ENCODE peak calls at places on chromosomes 11 and 22, in six cellular contexts. One of them, this sample, is unnamed. For H3K4me1, the result is how much of the 10 kb centered on the place peaks cover.

GRCh38 chr11:118238397-118238796 is 13.6 kb upstream of the JAML start:
- DNase-seq in ovary: no peak
- DNase-seq in stomach: no peak
- DNase-seq in fibroblast of lung: no peak
- DNase-seq in CD4-positive, CD25-positive, alpha-beta regulatory T cell: no peak
- DNase-seq in CD8-positive, alpha-beta T cell: no peak
- DNase-seq in this sample: no peak

GRCh38 chr11:83736689-83737088 is 450.5 kb upstream of the CCDC90B start:
- DNase-seq in CD8-positive, alpha-beta T cell: no peak
- DNase-seq in ovary: no peak
- DNase-seq in CD4-positive, CD25-positive, alpha-beta regulatory T cell: no peak
- DNase-seq in fibroblast of lung: no peak
- DNase-seq in stomach: no peak
- DNase-seq in this sample: no peak

GRCh38 chr11:73382183-73382582 is 6.0 kb downstream of the RELT start:
- DNase-seq in CD4-positive, CD25-positive, alpha-beta regulatory T cell: no peak
- DNase-seq in CD8-positive, alpha-beta T cell: no peak
- DNase-seq in fibroblast of lung: no peak
- DNase-seq in stomach: no peak
- DNase-seq in ovary: no peak
- DNase-seq in this sample: no peak

GRCh38 chr11:129018991-129019390 is 76.3 kb upstream of the TP53AIP1 start:
- DNase-seq in fibroblast of lung: no peak
- DNase-seq in ovary: no peak
- DNase-seq in CD4-positive, CD25-positive, alpha-beta regulatory T cell: no peak
- DNase-seq in CD8-positive, alpha-beta T cell: no peak
- DNase-seq in stomach: no peak
- DNase-seq in this sample: no peak

GRCh38 chr11:129249923-129250322 is 57.8 kb upstream of the ARHGAP32 start:
- DNase-seq in fibroblast of lung: no peak
- DNase-seq in ovary: no peak
- DNase-seq in CD8-positive, alpha-beta T cell: no peak
- DNase-seq in stomach: no peak
- DNase-seq in CD4-positive, CD25-positive, alpha-beta regulatory T cell: no peak
- DNase-seq in this sample: no peak

GRCh38 chr11:12403122-12403994 is 26.0 kb downstream of the PARVA start:
- DNase-seq in ovary: no peak
- DNase-seq in stomach: no peak
- DNase-seq in CD4-positive, CD25-positive, alpha-beta regulatory T cell: no peak
- DNase-seq in fibroblast of lung: no peak
- DNase-seq in CD8-positive, alpha-beta T cell: no peak
- DNase-seq in this sample: no peak

GRCh38 chr22:23302171-23303002 is 122.1 kb downstream of the BCR start:
- DNase-seq in ovary: peak
- DNase-seq in CD4-positive, CD25-positive, alpha-beta regulatory T cell: no peak
- DNase-seq in CD8-positive, alpha-beta T cell: no peak
- DNase-seq in fibroblast of lung: no peak
- DNase-seq in stomach: no peak
- DNase-seq in this sample: no peak

GRCh38 chr11:31823372-31824371 is 12.6 kb upstream of the PAX6 start:
- DNase-seq in fibroblast of lung: no peak
- DNase-seq in CD4-positive, CD25-positive, alpha-beta regulatory T cell: no peak
- DNase-seq in ovary: no peak
- DNase-seq in CD8-positive, alpha-beta T cell: no peak
- DNase-seq in stomach: no peak
- DNase-seq in this sample: no peak

GRCh38 chr11:59172345-59173079 is 580 bp downstream of the DTX4 start:
- DNase-seq in stomach: peak
- DNase-seq in CD8-positive, alpha-beta T cell: peak
- DNase-seq in ovary: peak
- DNase-seq in CD4-positive, CD25-positive, alpha-beta regulatory T cell: peak
- DNase-seq in fibroblast of lung: no peak
- DNase-seq in this sample: no peak

GRCh38 chr11:121661796-121662508 is 209.2 kb upstream of the SORL1-AS1 start:
- DNase-seq in CD4-positive, CD25-positive, alpha-beta regulatory T cell: no peak
- DNase-seq in ovary: no peak
- DNase-seq in fibroblast of lung: peak
- DNase-seq in CD8-positive, alpha-beta T cell: no peak
- DNase-seq in stomach: no peak
- DNase-seq in this sample: no peak

GRCh38 chr11:134224710-134225662 is 515 bp downstream of the VPS26B start:
- DNase-seq in ovary: peak
- DNase-seq in CD4-positive, CD25-positive, alpha-beta regulatory T cell: peak
- DNase-seq in CD8-positive, alpha-beta T cell: peak
- DNase-seq in stomach: peak
- DNase-seq in fibroblast of lung: peak
- DNase-seq in this sample: peak

GRCh38 chr11:26993965-26994446 is at the start of gene FIBIN:
- DNase-seq in fibroblast of lung: peak
- DNase-seq in CD8-positive, alpha-beta T cell: no peak
- DNase-seq in stomach: no peak
- DNase-seq in ovary: peak
- DNase-seq in CD4-positive, CD25-positive, alpha-beta regulatory T cell: no peak
- DNase-seq in this sample: no peak

GRCh38 chr11:27701262-27702105 is 1.2 kb upstream of the BDNF start:
- DNase-seq in CD8-positive, alpha-beta T cell: no peak
- DNase-seq in CD4-positive, CD25-positive, alpha-beta regulatory T cell: no peak
- DNase-seq in stomach: no peak
- DNase-seq in fibroblast of lung: peak
- DNase-seq in ovary: no peak
- DNase-seq in this sample: no peak

GRCh38 chr11:134483857-134484256 is 71.8 kb upstream of the B3GAT1 start:
- DNase-seq in ovary: no peak
- DNase-seq in fibroblast of lung: no peak
- DNase-seq in stomach: no peak
- DNase-seq in CD8-positive, alpha-beta T cell: no peak
- DNase-seq in CD4-positive, CD25-positive, alpha-beta regulatory T cell: no peak
- DNase-seq in this sample: no peak

GRCh38 chr11:130031056-130031455 is 28.4 kb upstream of the PRDM10 start:
- DNase-seq in CD8-positive, alpha-beta T cell: no peak
- DNase-seq in fibroblast of lung: no peak
- DNase-seq in ovary: no peak
- DNase-seq in stomach: no peak
- DNase-seq in CD4-positive, CD25-positive, alpha-beta regulatory T cell: no peak
- DNase-seq in this sample: no peak

GRCh38 chr22:22110548-22111266 is 128.1 kb upstream of the TOP3B start:
- DNase-seq in ovary: no peak
- DNase-seq in stomach: no peak
- DNase-seq in fibroblast of lung: peak
- DNase-seq in CD8-positive, alpha-beta T cell: no peak
- DNase-seq in CD4-positive, CD25-positive, alpha-beta regulatory T cell: peak
- DNase-seq in this sample: peak

GRCh38 chr11:18075444-18075843 is 29.4 kb upstream of the TPH1 start:
- DNase-seq in stomach: no peak
- DNase-seq in fibroblast of lung: no peak
- DNase-seq in CD4-positive, CD25-positive, alpha-beta regulatory T cell: no peak
- DNase-seq in ovary: no peak
- DNase-seq in CD8-positive, alpha-beta T cell: no peak
- DNase-seq in this sample: no peak

GRCh38 chr11:65722261-65722660 is 1.7 kb upstream of the RNASEH2C start:
- DNase-seq in ovary: no peak
- DNase-seq in fibroblast of lung: no peak
- DNase-seq in CD4-positive, CD25-positive, alpha-beta regulatory T cell: no peak
- DNase-seq in stomach: no peak
- DNase-seq in CD8-positive, alpha-beta T cell: no peak
- DNase-seq in this sample: no peak

GRCh38 chr11:12453243-12453642 is 75.9 kb downstream of the PARVA start:
- DNase-seq in ovary: no peak
- DNase-seq in stomach: no peak
- DNase-seq in fibroblast of lung: no peak
- DNase-seq in CD8-positive, alpha-beta T cell: no peak
- DNase-seq in CD4-positive, CD25-positive, alpha-beta regulatory T cell: no peak
- DNase-seq in this sample: no peak

GRCh38 chr11:76634934-76635333 is 35.6 kb downstream of the LRRC32 start:
- DNase-seq in fibroblast of lung: no peak
- DNase-seq in stomach: no peak
- DNase-seq in CD8-positive, alpha-beta T cell: no peak
- DNase-seq in ovary: no peak
- DNase-seq in CD4-positive, CD25-positive, alpha-beta regulatory T cell: no peak
- DNase-seq in this sample: no peak

GRCh38 chr22:46079093-46079860 is 71.0 kb upstream of the PPARA start:
- DNase-seq in CD4-positive, CD25-positive, alpha-beta regulatory T cell: no peak
- DNase-seq in ovary: peak
- DNase-seq in stomach: peak
- DNase-seq in fibroblast of lung: no peak
- DNase-seq in CD8-positive, alpha-beta T cell: no peak
- DNase-seq in this sample: no peak

GRCh38 chr11:19661827-19662226 is 50.8 kb upstream of the NAV2 start:
- DNase-seq in ovary: no peak
- DNase-seq in fibroblast of lung: no peak
- DNase-seq in CD8-positive, alpha-beta T cell: no peak
- DNase-seq in stomach: no peak
- DNase-seq in CD4-positive, CD25-positive, alpha-beta regulatory T cell: no peak
- DNase-seq in this sample: no peak

GRCh38 chr22:25874327-25874726 is 132.3 kb downstream of the MYO18B start:
- DNase-seq in CD8-positive, alpha-beta T cell: no peak
- DNase-seq in CD4-positive, CD25-positive, alpha-beta regulatory T cell: no peak
- DNase-seq in fibroblast of lung: no peak
- DNase-seq in ovary: no peak
- DNase-seq in stomach: no peak
- DNase-seq in this sample: no peak

GRCh38 chr22:25875461-25875860 is 133.5 kb downstream of the MYO18B start:
- DNase-seq in CD8-positive, alpha-beta T cell: no peak
- DNase-seq in ovary: no peak
- DNase-seq in fibroblast of lung: no peak
- DNase-seq in CD4-positive, CD25-positive, alpha-beta regulatory T cell: no peak
- DNase-seq in stomach: no peak
- DNase-seq in this sample: no peak

GRCh38 chr22:25869771-25870170 is 127.8 kb downstream of the MYO18B start:
- DNase-seq in stomach: no peak
- DNase-seq in ovary: no peak
- DNase-seq in CD8-positive, alpha-beta T cell: no peak
- DNase-seq in fibroblast of lung: no peak
- DNase-seq in CD4-positive, CD25-positive, alpha-beta regulatory T cell: no peak
- DNase-seq in this sample: no peak
- H3K4me3 ChIP-seq in stomach: no peak
- H3K4me3 ChIP-seq in ovary: no peak
- H3K4me3 ChIP-seq in CD8-positive, alpha-beta T cell: no peak
- H3K4me3 ChIP-seq in fibroblast of lung: no peak
- H3K4me3 ChIP-seq in CD4-positive, CD25-positive, alpha-beta regulatory T cell: no peak
- H3K4me3 ChIP-seq in this sample: no peak

DNA sequence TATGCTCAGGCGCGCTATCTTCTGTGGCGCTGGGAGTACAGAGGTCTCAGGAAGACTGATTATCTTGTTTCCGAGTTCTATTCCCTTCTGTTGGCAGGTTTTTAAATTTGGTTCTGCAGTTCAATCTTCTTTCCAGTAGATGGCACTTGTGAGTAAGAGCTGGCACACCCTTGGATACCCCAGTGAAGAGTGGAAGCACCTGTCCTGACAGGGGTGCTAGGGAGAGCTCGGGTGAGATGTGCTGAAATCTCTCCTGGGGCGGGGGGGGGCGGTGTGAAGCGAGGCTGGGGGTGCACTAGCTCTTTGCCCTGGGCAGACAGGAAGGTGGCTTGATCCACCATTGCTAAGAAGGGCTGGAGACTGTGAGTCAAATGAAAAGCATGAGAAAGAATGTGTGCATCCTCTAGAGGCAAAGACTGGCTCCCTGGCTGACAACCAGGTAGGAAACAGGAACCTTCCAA is 679.9 kb upstream of the CCDC179 start:
- DNase-seq in CD4-positive, CD25-positive, alpha-beta regulatory T cell: no peak
- DNase-seq in fibroblast of lung: peak
- DNase-seq in stomach: no peak
- DNase-seq in ovary: no peak
- DNase-seq in CD8-positive, alpha-beta T cell: no peak
- DNase-seq in this sample: no peak
- H3K4me1 ChIP-seq in CD4-positive, CD25-positive, alpha-beta regulatory T cell: under half
- H3K4me1 ChIP-seq in fibroblast of lung: under half
- H3K4me1 ChIP-seq in stomach: under half
- H3K4me1 ChIP-seq in ovary: under half
- H3K4me1 ChIP-seq in CD8-positive, alpha-beta T cell: under half
- H3K4me1 ChIP-seq in this sample: under half

GRCh38 chr22:42446151-42446550 is 13.9 kb upstream of the NFAM1 start:
- DNase-seq in ovary: no peak
- DNase-seq in stomach: no peak
- DNase-seq in fibroblast of lung: no peak
- DNase-seq in CD4-positive, CD25-positive, alpha-beta regulatory T cell: no peak
- DNase-seq in CD8-positive, alpha-beta T cell: no peak
- DNase-seq in this sample: no peak

GRCh38 chr22:42442746-42443145 is 10.5 kb upstream of the NFAM1 start:
- DNase-seq in CD8-positive, alpha-beta T cell: no peak
- DNase-seq in ovary: no peak
- DNase-seq in CD4-positive, CD25-positive, alpha-beta regulatory T cell: no peak
- DNase-seq in stomach: no peak
- DNase-seq in fibroblast of lung: no peak
- DNase-seq in this sample: no peak

GRCh38 chr22:42440728-42441127 is 8.5 kb upstream of the NFAM1 start:
- DNase-seq in stomach: no peak
- DNase-seq in fibroblast of lung: no peak
- DNase-seq in ovary: no peak
- DNase-seq in CD4-positive, CD25-positive, alpha-beta regulatory T cell: no peak
- DNase-seq in CD8-positive, alpha-beta T cell: no peak
- DNase-seq in this sample: no peak

GRCh38 chr22:42444060-42444904 is 12.1 kb upstream of the NFAM1 start:
- DNase-seq in stomach: peak
- DNase-seq in CD4-positive, CD25-positive, alpha-beta regulatory T cell: peak
- DNase-seq in fibroblast of lung: peak
- DNase-seq in CD8-positive, alpha-beta T cell: peak
- DNase-seq in ovary: peak
- DNase-seq in this sample: peak

DNA sequence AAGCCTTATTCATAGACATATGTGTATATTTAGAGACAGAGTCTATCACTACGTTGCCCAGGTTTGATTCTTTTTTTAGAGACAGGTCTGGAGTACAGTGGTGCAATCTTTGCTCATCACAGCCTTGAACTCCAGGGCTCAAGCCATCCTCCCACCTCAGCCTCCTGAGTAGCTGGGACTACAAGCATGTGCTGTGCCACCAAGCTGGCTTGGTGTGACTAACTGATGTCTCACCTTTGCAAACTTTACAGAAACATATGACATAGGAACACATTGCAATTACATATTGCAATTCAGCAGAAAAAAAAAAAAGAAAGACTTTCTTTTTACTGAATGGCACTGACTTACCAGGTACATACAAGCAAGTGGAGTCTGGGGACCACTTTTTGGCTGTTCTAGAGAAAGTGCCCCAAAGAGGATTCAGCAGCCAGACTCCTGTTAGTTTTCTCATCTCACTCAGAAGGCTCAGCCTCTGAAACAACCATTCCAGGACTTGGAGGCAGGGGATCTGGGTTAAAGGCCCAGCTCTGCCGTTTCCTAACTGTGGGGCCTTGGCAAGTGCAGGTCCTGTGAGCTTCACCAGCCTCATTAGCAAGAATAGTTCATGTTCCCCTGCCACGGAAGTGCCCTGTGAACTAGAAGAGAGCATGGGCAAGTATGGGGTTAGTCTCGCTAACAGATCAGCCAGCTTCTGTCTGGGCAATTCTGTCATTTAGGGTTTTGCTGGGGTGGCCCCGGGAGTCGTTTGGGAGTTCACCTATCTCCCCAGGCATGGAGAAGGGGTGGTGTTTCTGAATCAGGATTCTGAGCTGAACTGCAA is 11.2 kb upstream of the NFAM1 start:
- DNase-seq in ovary: no peak
- DNase-seq in stomach: no peak
- DNase-seq in CD8-positive, alpha-beta T cell: no peak
- DNase-seq in fibroblast of lung: no peak
- DNase-seq in CD4-positive, CD25-positive, alpha-beta regulatory T cell: no peak
- DNase-seq in this sample: no peak
- H3K4me3 ChIP-seq in ovary: no peak
- H3K4me3 ChIP-seq in stomach: peak
- H3K4me3 ChIP-seq in CD8-positive, alpha-beta T cell: peak
- H3K4me3 ChIP-seq in fibroblast of lung: peak
- H3K4me3 ChIP-seq in CD4-positive, CD25-positive, alpha-beta regulatory T cell: peak
- H3K4me3 ChIP-seq in this sample: peak

GRCh38 chr11:45210846-45211245 is 64.4 kb downstream of the PRDM11 start:
- DNase-seq in stomach: no peak
- DNase-seq in CD4-positive, CD25-positive, alpha-beta regulatory T cell: no peak
- DNase-seq in fibroblast of lung: no peak
- DNase-seq in ovary: peak
- DNase-seq in CD8-positive, alpha-beta T cell: no peak
- DNase-seq in this sample: no peak
- H3K4me1 ChIP-seq in stomach: half or more
- H3K4me1 ChIP-seq in CD4-positive, CD25-positive, alpha-beta regulatory T cell: under half
- H3K4me1 ChIP-seq in fibroblast of lung: under half
- H3K4me1 ChIP-seq in ovary: under half
- H3K4me1 ChIP-seq in CD8-positive, alpha-beta T cell: under half
- H3K4me1 ChIP-seq in this sample: under half

This sample was measured in naive thymus-derived CD4-positive, alpha-beta T cell.